ENCODE peak calls at places on chromosomes 5 and 9, in nine cellular contexts. Q is cardiac muscle cell; C is AG09309; U is CD4-positive, alpha-beta T cell; O is hepatocyte; N is heart left ventricle; G is spleen; E is OCI-LY7; W is GM06990. L is an unnamed sample.
A peak's percentile ranks its signal among the peaks of the same experiment; 100 is the strongest.

GRCh38 chr9:79325501-79325900 is 246.3 kb upstream of the TLE4 start:
- DNase-seq in E (no peak), U (no peak), N (no peak), W (no peak), O (no peak), Q (no peak), C (no peak), G (no peak), L (no peak)

GRCh38 chr5:10307206-10308148 is at the start of gene CMBL:
- DNase-seq in O (peak; percentile 74), C (no peak), G (peak; percentile 84), Q (peak; percentile 37), N (peak; percentile 70), U (no peak), W (peak; percentile 64), E (no peak), L (peak; percentile 51)

GRCh38 chr9:69412741-69413150 is 87.7 kb downstream of the ENTREP1 start:
- DNase-seq in W (no peak), G (no peak), N (peak; percentile 74), U (no peak), E (no peak), Q (peak; percentile 81), C (peak; percentile 16), O (peak; percentile 73), L (peak; percentile 76)

GRCh38 chr9:10875752-10876151 is 262.9 kb upstream of the PTPRD start:
- DNase-seq in N (no peak), W (no peak), Q (no peak), O (no peak), C (no peak), G (no peak), E (no peak), U (no peak), L (no peak)

GRCh38 chr9:30116673-30117217 is 2267.7 kb upstream of the ACO1 start:
- DNase-seq in O (no peak), G (no peak), Q (no peak), U (no peak), E (no peak), W (no peak), N (no peak), C (no peak), L (no peak)

GRCh38 chr5:88364991-88365390 is 96.3 kb upstream of the TMEM161B start:
- DNase-seq in W (no peak), O (no peak), C (no peak), Q (no peak), N (no peak), U (no peak), G (no peak), E (no peak), L (no peak)

GRCh38 chr9:7234144-7234543 is 476.4 kb downstream of the KDM4C start:
- DNase-seq in W (peak; percentile 9), E (peak; percentile 54), C (no peak), G (no peak), N (no peak), Q (peak; percentile 21), U (no peak), O (peak; percentile 48), L (peak; percentile 4)

GRCh38 chr5:4777435-4777834 is 362.7 kb upstream of the ADAMTS16 start:
- DNase-seq in O (no peak), U (no peak), E (no peak), G (no peak), C (no peak), N (no peak), Q (no peak), W (no peak), L (no peak)

GRCh38 chr5:119752921-119753886 is 123.8 kb downstream of the FAM170A start:
- DNase-seq in E (no peak), O (no peak), C (no peak), Q (no peak), U (no peak), N (no peak), G (no peak), W (no peak), L (no peak)

GRCh38 chr5:149049371-149049781 is 13.5 kb downstream of the SH3TC2 start:
- DNase-seq in Q (no peak), W (no peak), U (no peak), O (no peak), E (no peak), N (no peak), C (no peak), G (no peak), L (no peak)

GRCh38 chr9:98529841-98530240 is 178.9 kb downstream of the GABBR2 start:
- DNase-seq in Q (no peak), E (no peak), W (no peak), N (no peak), U (no peak), O (no peak), G (no peak), C (no peak), L (no peak)

GRCh38 chr9:120902824-120903608 is 23.6 kb downstream of the TRAF1 start:
- DNase-seq in E (peak; percentile 77), W (no peak), Q (no peak), N (no peak), U (no peak), O (no peak), G (no peak), C (no peak), L (no peak)

GRCh38 chr5:61817472-61818326 is 485.6 kb downstream of the ZSWIM6 start:
- DNase-seq in Q (peak; percentile 50), E (no peak), W (no peak), G (no peak), C (peak; percentile 13), O (peak; percentile 76), U (no peak), N (peak; percentile 27), L (peak; percentile 56)

GRCh38 chr9:128625391-128626145 is 31.1 kb downstream of the DYNC2I2 start:
- DNase-seq in C (no peak), G (no peak), Q (no peak), U (no peak), W (no peak), O (no peak), E (no peak), N (no peak), L (no peak)
- TF ChIP-seq CTCF in C (no peak), G (no peak), Q (no peak), U (no peak), W (no peak), O (no peak), E (peak; percentile 20), N (no peak), L (no peak)

GRCh38 chr5:31121224-31121623 is 72.3 kb upstream of the CDH6 start:
- DNase-seq in E (no peak), O (no peak), N (no peak), Q (no peak), C (no peak), U (no peak), W (no peak), G (no peak), L (no peak)
- TF ChIP-seq CTCF in E (no peak), O (no peak), N (no peak), Q (no peak), C (no peak), U (no peak), W (no peak), G (no peak), L (no peak)

DNA sequence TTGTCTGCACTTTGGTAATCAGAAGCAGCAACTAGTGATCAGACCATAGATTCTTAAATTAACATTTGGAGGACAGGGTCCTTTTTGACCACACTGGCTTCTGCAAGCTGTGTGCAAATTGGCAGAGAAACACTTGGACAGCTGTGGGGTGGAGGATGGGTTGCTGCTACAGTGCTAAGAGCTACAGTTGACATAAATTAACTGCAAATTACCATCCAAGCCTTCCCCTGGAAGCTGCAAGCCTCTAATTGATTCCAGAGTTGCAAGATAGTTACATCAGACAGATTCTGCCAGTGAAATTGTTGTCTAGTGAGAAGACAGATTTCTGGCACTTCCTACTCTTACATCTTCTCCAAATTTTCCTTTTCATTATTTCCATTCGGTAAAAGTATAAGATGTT is 517.7 kb downstream of the DIRAS2 start:
- DNase-seq in O (no peak), N (no peak), G (no peak), C (no peak), E (no peak), U (no peak), W (no peak), Q (no peak), L (no peak)
- TF ChIP-seq CTCF in O (no peak), N (no peak), G (no peak), C (no peak), E (no peak), U (no peak), W (no peak), Q (no peak), L (no peak)

DNA sequence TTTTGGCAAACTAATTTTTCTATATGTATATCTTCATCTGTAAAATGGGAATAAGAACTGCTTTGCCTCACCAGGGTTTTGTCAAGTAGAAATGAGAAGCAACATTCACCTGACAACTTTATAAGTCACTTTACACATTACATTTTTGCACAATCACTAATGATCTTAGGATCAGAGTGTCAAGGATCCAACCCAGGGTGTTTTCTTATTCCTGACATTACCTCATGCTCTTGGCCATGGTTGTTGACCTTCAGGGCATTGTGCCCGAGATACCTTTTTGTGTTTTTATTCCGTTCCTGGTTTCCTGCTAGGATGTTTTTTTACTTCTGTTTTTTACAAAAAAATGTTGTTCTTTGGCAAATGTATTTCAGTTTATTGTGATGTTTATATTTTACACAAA is 22.2 kb upstream of the RASA1 start:
- DNase-seq in W (no peak), N (no peak), Q (no peak), U (no peak), E (no peak), C (no peak), O (no peak), G (no peak), L (no peak)
- TF ChIP-seq CTCF in W (no peak), N (no peak), Q (no peak), U (no peak), E (no peak), C (no peak), O (no peak), G (no peak), L (no peak)

DNA sequence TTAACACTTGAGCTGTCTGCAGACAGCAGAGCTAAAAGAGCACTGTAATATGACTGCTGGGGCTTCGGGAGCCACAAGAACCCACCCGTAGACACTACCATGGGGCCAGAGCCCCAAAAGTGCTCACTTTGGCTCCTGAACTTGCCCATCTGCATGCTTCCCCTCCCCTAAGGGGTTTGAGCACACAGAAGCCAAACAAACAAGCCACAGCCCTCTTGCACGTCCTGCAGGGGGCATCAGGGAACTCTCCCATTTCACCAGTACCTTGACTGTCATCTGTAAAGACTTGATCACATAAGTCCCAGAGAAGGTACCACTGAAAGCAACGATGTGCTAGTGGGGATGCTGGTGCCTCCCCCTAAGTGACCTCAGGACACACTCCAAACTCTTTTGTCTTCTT is 681.8 kb downstream of the SEMA5A start:
- DNase-seq in E (peak; percentile 47), Q (peak; percentile 5), C (no peak), O (no peak), N (no peak), G (no peak), U (no peak), W (no peak), L (peak; percentile 18)
- TF ChIP-seq CTCF in E (peak; percentile 71), Q (peak; percentile 43), C (peak; percentile 52), O (peak; percentile 22), N (no peak), G (no peak), U (no peak), W (peak; percentile 77), L (no peak)

L was measured in Calu3.